ENCODE peak calls at places on chromosome 22, in eight cellular contexts. Z, K, C, T, O, Y, E and J are unnamed samples. For H3K4me1, the result is how much of the 10 kb centered on the place peaks cover.

GRCh38 chr22:29202231-29203192 is 3.2 kb upstream of the EMID1 start:
- DNase-seq in Z (peak), K (peak), C (peak), T (no peak), O (no peak), Y (peak), E (peak), J (peak)

GRCh38 chr22:45217806-45218205 is 22.9 kb downstream of the KIAA0930 start:
- DNase-seq in Z (no peak), K (no peak), C (no peak), T (no peak), O (no peak), Y (no peak), E (no peak), J (no peak)

GRCh38 chr22:48593551-48593950 is 1234.1 kb downstream of the BRD1 start:
- DNase-seq in Z (no peak), K (no peak), C (no peak), T (no peak), O (no peak), Y (no peak), E (no peak), J (no peak)

GRCh38 chr22:20298803-20299735 is 20.8 kb downstream of the DGCR6L start:
- DNase-seq in Z (peak), K (peak), C (peak), T (peak), O (peak), Y (peak), E (peak), J (peak)

GRCh38 chr22:20101638-20102037 is 14.3 kb upstream of the RANBP1 start:
- DNase-seq in Z (no peak), K (no peak), C (no peak), T (no peak), O (no peak), Y (no peak), E (no peak), J (no peak)

GRCh38 chr22:39207141-39208012 is 37.4 kb downstream of the PDGFB start:
- DNase-seq in Z (no peak), K (peak), C (no peak), T (no peak), O (no peak), Y (peak), E (peak), J (peak)

GRCh38 chr22:49358041-49358440 is 469.6 kb downstream of the BRD1 start:
- DNase-seq in Z (no peak), K (no peak), C (no peak), T (no peak), O (no peak), Y (peak), E (no peak), J (no peak)

GRCh38 chr22:25672685-25673084 is 69.3 kb upstream of the MYO18B start:
- DNase-seq in Z (no peak), K (peak), C (no peak), T (no peak), O (peak), Y (no peak), E (no peak), J (no peak)

GRCh38 chr22:49052560-49052959 is 775.1 kb downstream of the BRD1 start:
- DNase-seq in Z (no peak), K (no peak), C (no peak), T (no peak), O (no peak), Y (no peak), E (no peak), J (peak)

GRCh38 chr22:27792452-27793165 is 8.9 kb downstream of the MN1 start:
- DNase-seq in Z (no peak), K (no peak), C (no peak), T (no peak), O (peak), Y (no peak), E (no peak), J (no peak)

GRCh38 chr22:39311592-39312400 is 7.6 kb downstream of the RPL3 start:
- DNase-seq in Z (no peak), K (no peak), C (no peak), T (no peak), O (no peak), Y (no peak), E (no peak), J (no peak)

GRCh38 chr22:22957090-22957489 is 69.5 kb downstream of the IGLL5 start:
- DNase-seq in Z (no peak), K (no peak), C (no peak), T (no peak), O (no peak), Y (no peak), E (no peak), J (no peak)

DNA sequence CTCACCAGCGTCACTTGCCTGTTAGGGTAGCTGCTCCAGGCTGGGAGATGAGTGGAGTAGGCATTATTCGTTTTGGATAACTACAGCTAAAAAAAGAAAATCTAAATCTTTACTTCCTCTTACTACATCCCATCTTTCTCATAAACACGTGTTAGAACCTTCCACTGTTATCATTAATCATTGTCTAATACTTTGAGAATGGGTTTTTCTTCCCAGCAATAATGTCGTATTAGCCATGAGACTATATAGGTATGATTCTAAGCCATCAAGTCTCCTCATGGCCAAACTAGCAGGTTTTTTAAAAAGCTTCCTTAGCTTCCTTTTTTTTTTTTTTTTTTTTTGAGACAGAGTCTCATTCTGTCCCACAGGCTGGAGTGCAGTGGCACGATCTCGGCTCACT is 3.9 kb upstream of the TEF start:
- DNase-seq in Z (no peak), K (no peak), C (no peak), T (no peak), O (no peak), Y (no peak), E (no peak), J (no peak)
- H3K4me1 ChIP-seq in Z (under half), K (under half), C (under half), T (under half), O (under half), Y (under half), E (under half), J (under half)

DNA sequence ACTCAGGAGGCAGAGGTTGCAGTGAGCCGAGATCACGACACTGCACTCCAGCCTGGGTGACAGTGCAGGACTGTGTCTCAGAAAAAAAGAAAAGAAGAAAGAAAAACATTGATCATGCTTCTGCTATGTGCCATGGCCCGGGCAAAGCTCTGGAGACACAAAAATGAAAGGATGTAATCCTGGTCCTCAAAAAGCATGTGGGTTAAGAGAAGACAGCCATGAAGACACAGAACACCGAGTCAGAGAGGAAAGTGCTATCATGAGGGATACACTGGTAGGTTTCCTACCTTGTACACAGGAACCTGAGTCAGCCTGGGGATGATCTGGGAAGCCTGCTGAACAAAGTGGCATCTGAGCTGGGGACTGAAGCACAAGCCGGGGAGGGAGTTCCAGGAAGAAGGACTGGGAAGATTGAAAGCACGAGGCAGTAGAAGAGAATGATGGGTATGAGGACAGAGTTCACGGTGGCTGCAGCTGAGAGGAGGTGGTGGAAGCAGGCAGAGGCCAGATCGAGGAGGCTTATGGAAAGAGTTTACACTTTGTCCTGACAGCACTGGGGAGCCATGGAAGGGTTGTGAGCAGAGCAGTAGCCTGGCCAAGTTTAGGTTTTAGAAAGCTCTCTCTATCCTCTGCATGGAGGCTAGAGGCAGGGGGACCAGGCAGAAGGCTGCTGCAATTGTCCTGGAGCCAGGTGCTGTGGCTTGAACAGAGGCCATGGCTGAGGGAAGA is 9.9 kb upstream of the MAFF start:
- DNase-seq in Z (no peak), K (no peak), C (no peak), T (no peak), O (no peak), Y (no peak), E (no peak), J (no peak)
- H3K4me1 ChIP-seq in Z (under half), K (under half), C (under half), T (under half), O (under half), Y (under half), E (under half), J (under half)

GRCh38 chr22:35070451-35071093 is 4.6 kb downstream of the ISX start:
- DNase-seq in Z (no peak), K (no peak), C (no peak), T (no peak), O (no peak), Y (no peak), E (no peak), J (no peak)
- H3K4me1 ChIP-seq in Z (under half), K (under half), C (under half), T (under half), O (under half), Y (under half), E (under half), J (under half)

GRCh38 chr22:42990131-42990838 is 24.7 kb downstream of the PACSIN2 start:
- DNase-seq in Z (no peak), K (peak), C (no peak), T (no peak), O (peak), Y (no peak), E (peak), J (no peak)
- H3K4me1 ChIP-seq in Z (under half), K (under half), C (under half), T (under half), O (under half), Y (half or more), E (half or more), J (half or more)

GRCh38 chr22:36355894-36356293 is 31.9 kb downstream of the MYH9 start:
- DNase-seq in Z (no peak), K (no peak), C (no peak), T (no peak), O (no peak), Y (no peak), E (no peak), J (no peak)
- H3K4me1 ChIP-seq in Z (half or more), K (half or more), C (half or more), T (half or more), O (half or more), Y (half or more), E (half or more), J (half or more)

DNA sequence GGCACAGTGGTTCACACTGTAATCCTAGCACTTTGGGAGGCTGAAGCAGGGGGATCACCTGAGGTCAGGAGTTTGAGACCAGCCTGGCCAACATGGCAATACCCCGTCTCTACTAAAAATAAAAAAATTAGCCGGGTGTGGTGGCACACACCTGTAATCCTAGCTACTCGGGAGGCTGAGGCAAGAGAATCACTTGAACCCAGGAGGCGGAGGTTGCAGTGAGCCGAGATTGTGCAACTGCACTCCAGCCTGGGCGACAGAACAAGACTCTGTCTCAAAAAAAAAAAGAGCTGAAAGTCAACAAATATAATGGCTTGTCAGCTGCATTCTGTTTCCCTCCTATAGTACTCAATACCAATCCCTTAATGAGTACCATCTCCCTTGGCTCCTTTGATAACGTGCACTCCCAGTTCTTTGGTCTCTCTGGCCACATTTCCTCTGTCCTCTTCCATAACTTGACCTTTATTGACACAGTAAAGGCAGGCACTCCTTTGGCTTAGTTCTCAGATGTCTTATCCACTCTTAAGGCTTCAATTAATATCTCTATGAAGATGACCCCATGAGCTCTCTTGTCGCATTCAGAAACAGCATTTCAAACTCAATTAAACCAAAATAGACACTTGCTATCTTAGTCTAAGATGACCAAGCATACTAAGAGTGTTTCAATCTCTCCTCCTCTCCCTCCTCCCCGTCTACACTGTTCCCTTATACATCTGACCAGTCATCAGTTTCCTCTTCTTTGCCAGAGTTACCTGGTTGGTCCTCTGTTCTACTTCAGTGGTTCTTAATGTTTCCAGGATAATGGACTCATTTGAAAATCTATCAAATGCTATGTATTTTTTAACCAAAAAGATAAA is 4.8 kb downstream of the MAPK1 start:
- DNase-seq in Z (no peak), K (no peak), C (no peak), T (no peak), O (no peak), Y (no peak), E (no peak), J (no peak)
- H3K4me1 ChIP-seq in Z (half or more), K (under half), C (half or more), T (half or more), O (under half), Y (half or more), E (half or more), J (under half)

GRCh38 chr22:36362819-36363377 is 24.9 kb downstream of the MYH9 start:
- DNase-seq in Z (no peak), K (no peak), C (no peak), T (no peak), O (peak), Y (no peak), E (no peak), J (no peak)
- H3K4me1 ChIP-seq in Z (half or more), K (half or more), C (half or more), T (half or more), O (half or more), Y (half or more), E (half or more), J (half or more)

GRCh38 chr22:50483106-50483505 is 1.8 kb downstream of the ADM2 start:
- DNase-seq in Z (no peak), K (no peak), C (no peak), T (no peak), O (no peak), Y (no peak), E (no peak), J (no peak)
- H3K4me1 ChIP-seq in Z (under half), K (under half), C (under half), T (under half), O (under half), Y (under half), E (under half), J (under half)

GRCh38 chr22:30313527-30314385 is 13.0 kb downstream of the TBC1D10A start:
- DNase-seq in Z (no peak), K (no peak), C (no peak), T (no peak), O (no peak), Y (no peak), E (no peak), J (no peak)

GRCh38 chr22:30310881-30311771 is 15.6 kb downstream of the TBC1D10A start:
- DNase-seq in Z (no peak), K (peak), C (no peak), T (no peak), O (peak), Y (peak), E (peak), J (peak)

GRCh38 chr22:30314918-30315317 is 11.8 kb downstream of the TBC1D10A start:
- DNase-seq in Z (peak), K (no peak), C (peak), T (peak), O (no peak), Y (no peak), E (no peak), J (no peak)

GRCh38 chr22:30309981-30310672 is 16.6 kb downstream of the TBC1D10A start:
- DNase-seq in Z (peak), K (peak), C (no peak), T (peak), O (peak), Y (peak), E (peak), J (peak)

GRCh38 chr22:30312053-30312452 is 14.7 kb downstream of the TBC1D10A start:
- DNase-seq in Z (no peak), K (peak), C (no peak), T (no peak), O (peak), Y (no peak), E (no peak), J (no peak)
- H3K4me1 ChIP-seq in Z (half or more), K (under half), C (half or more), T (half or more), O (half or more), Y (half or more), E (half or more), J (half or more)

DNA sequence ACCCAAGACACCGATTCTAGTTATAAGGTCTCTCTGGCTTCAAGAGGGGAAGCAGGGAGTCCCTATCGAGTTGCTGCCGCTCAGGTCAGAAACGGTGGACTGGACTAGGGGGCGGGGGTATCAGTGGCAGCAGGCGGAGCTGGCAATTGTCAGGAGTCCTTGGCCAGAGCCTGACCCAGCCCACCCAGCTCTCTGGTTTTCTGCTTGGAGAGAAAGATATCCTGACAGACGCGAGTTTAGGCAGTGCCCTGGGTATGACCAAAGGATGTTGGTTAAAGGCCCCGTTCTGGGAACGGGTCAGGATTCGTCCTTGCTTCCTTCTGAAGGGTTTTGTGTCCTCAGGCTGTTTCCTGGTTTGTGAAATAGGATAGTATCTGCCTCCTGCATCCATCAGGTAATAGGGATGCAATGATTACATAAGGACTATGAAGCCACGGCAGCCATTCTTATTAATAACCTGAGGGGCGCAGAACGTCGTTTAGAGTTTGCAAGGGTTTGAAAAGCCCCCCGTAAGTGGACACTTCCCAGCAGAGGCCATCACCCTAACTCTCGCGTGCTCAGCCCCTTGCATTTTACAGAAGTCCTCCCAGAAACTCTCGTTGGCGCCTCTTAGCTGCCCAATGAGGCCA is 700 bp upstream of the DEPDC5 start:
- DNase-seq in Z (peak), K (no peak), C (no peak), T (peak), O (peak), Y (peak), E (peak), J (peak)
- H3K4me1 ChIP-seq in Z (under half), K (under half), C (under half), T (under half), O (under half), Y (half or more), E (under half), J (under half)